ENCODE peak calls at places on chromosomes 4 and X, in seven cellular contexts. A is fibroblast of lung, K is brain microvascular endothelial cell, L is pancreas, W is thoracic aorta, F is BE2C, T is hepatocyte. I is an unnamed sample.

GRCh38 chrX:7132335-7133035 is 15.0 kb upstream of the STS start:
- DNase-seq in A (peak; percentile 65), K (peak; percentile 86), L (peak; percentile 61), W (no peak), F (peak; percentile 10), T (peak; percentile 79), I (peak; percentile 27)

GRCh38 chr4:127856485-127857447 is 23.9 kb upstream of the PLK4 start:
- DNase-seq in A (peak; percentile 92), K (peak; percentile 78), L (no peak), W (no peak), F (no peak), T (peak; percentile 20), I (no peak)

GRCh38 chr4:139666735-139667266 is 1.2 kb downstream of the MGST2 start:
- DNase-seq in A (peak; percentile 70), K (peak; percentile 76), L (peak; percentile 65), W (no peak), F (no peak), T (peak; percentile 77), I (peak; percentile 37)

GRCh38 chr4:146513548-146513947 is 8.2 kb downstream of the SLC10A7 start:
- DNase-seq in A (no peak), K (no peak), L (no peak), W (no peak), F (no peak), T (no peak), I (no peak)

GRCh38 chrX:107579956-107580355 is 48.4 kb upstream of the PRPS1 start:
- DNase-seq in A (peak; percentile 70), K (peak; percentile 25), L (no peak), W (no peak), F (no peak), T (no peak), I (no peak)

GRCh38 chr4:536351-536972 is 37.5 kb downstream of the PIGG start:
- DNase-seq in A (no peak), K (no peak), L (no peak), W (no peak), F (no peak), T (no peak), I (no peak)

GRCh38 chr4:169741569-169741968 is 16.2 kb downstream of the HPF1 start:
- DNase-seq in A (peak; percentile 16), K (no peak), L (no peak), W (no peak), F (no peak), T (no peak), I (no peak)

GRCh38 chr4:86048426-86048825 is 311.4 kb downstream of the MAPK10 start:
- DNase-seq in A (no peak), K (no peak), L (no peak), W (no peak), F (no peak), T (no peak), I (no peak)

GRCh38 chrX:136863826-136864225 is 16.7 kb downstream of the RBMX start:
- DNase-seq in A (no peak), K (no peak), L (no peak), W (no peak), F (no peak), T (no peak), I (no peak)

GRCh38 chrX:78199851-78200250 is 60.4 kb upstream of the TAF9B start:
- DNase-seq in A (no peak), K (peak; percentile 7), L (no peak), W (no peak), F (no peak), T (peak; percentile 16), I (no peak)

GRCh38 chrX:13252726-13253125 is 67.1 kb downstream of the ATXN3L start:
- DNase-seq in A (peak; percentile 2), K (no peak), L (no peak), W (no peak), F (no peak), T (no peak), I (no peak)

GRCh38 chr4:174225247-174226054 is 58.0 kb downstream of the FBXO8 start:
- DNase-seq in A (no peak), K (no peak), L (no peak), W (no peak), F (peak; percentile 61), T (no peak), I (no peak)

GRCh38 chr4:136150046-136150445 is 1382.2 kb downstream of the PCDH18 start:
- DNase-seq in A (no peak), K (no peak), L (no peak), W (no peak), F (no peak), T (no peak), I (no peak)

GRCh38 chr4:38762560-38762959 is 20.2 kb downstream of the TLR10 start:
- DNase-seq in A (no peak), K (no peak), L (no peak), W (no peak), F (no peak), T (no peak), I (no peak)

GRCh38 chrX:74535633-74536141 is 78.7 kb downstream of the RLIM start:
- DNase-seq in A (peak; percentile 61), K (peak; percentile 27), L (peak; percentile 51), W (peak; percentile 28), F (peak; percentile 6), T (peak; percentile 80), I (peak; percentile 46)

GRCh38 chrX:13126785-13127184 is 82.4 kb upstream of the FAM9C start:
- DNase-seq in A (no peak), K (peak; percentile 5), L (no peak), W (no peak), F (no peak), T (peak; percentile 67), I (no peak)

GRCh38 chr4:148445071-148445902 is 3.1 kb upstream of the NR3C2 start:
- DNase-seq in A (no peak), K (no peak), L (peak; percentile 63), W (no peak), F (peak; percentile 31), T (peak; percentile 68), I (peak; percentile 78)

GRCh38 chr4:148442830-148443549 is 776 bp upstream of the NR3C2 start:
- DNase-seq in A (peak; percentile 21), K (no peak), L (no peak), W (no peak), F (peak; percentile 20), T (no peak), I (no peak)

GRCh38 chr4:148445903-148446261 is 3.7 kb upstream of the NR3C2 start:
- DNase-seq in A (no peak), K (no peak), L (no peak), W (no peak), F (no peak), T (no peak), I (no peak)

GRCh38 chr4:148443550-148444295 is 1.5 kb upstream of the NR3C2 start:
- DNase-seq in A (no peak), K (no peak), L (peak; percentile 42), W (no peak), F (peak; percentile 21), T (peak; percentile 45), I (peak; percentile 39)

DNA sequence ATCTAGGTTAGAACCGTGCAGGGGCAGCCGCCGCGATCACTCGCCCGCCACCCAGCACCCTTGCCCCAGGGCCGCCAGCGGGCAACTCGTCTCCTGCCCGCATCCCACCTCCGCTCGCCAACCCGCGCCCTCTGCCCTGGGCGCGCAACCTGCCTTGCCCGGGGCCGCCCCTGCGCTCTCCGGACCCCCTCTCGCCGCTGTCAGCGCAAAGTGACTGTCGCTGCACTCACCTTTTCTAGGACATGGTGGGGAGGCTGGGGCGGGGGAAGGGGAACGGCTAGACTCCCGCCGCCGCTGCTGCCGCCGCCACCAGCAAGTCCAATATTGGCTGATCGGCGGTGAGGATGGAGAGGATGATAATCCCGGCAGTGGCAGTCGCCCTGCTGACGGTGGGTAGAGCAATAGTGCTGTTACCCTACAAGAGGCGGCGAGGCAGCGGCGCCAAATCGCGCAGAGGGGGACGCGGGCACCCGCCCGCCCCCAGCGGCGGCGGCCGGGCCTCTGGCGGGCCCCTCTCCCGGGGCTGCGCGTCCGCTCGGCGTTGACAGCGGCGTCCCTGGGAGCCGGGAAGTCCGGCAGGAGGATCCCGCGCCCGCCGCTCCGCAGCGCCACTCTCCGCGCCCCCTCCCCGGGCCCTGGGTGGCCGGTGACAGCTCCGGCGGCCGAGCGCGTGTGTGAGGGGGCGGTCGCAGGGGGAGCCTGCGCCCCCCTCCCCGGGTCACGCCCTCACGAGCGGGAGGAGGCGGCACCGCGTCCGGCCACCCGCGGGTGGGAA is 2.3 kb upstream of the NR3C2 start:
- DNase-seq in A (no peak), K (no peak), L (peak; percentile 35), W (no peak), F (peak; percentile 40), T (peak; percentile 48), I (peak; percentile 66)
- TF ChIP-seq CTCF in A (no peak), K (no peak), L (no peak), W (no peak), F (no peak), T (no peak), I (no peak)

GRCh38 chrX:124476562-124476961 is 130.2 kb downstream of the SH2D1A start:
- DNase-seq in A (no peak), K (no peak), L (no peak), W (no peak), F (no peak), T (no peak), I (no peak)
- TF ChIP-seq CTCF in A (no peak), K (no peak), L (no peak), W (no peak), F (no peak), T (no peak), I (no peak)

GRCh38 chr4:137677851-137678250 is 145.6 kb upstream of the PCDH18 start:
- DNase-seq in A (peak; percentile 78), K (no peak), L (no peak), W (no peak), F (no peak), T (no peak), I (no peak)
- TF ChIP-seq CTCF in A (no peak), K (no peak), L (no peak), W (no peak), F (no peak), T (no peak), I (no peak)

GRCh38 chr4:163048447-163048846 is 118.2 kb downstream of the NAF1 start:
- DNase-seq in A (peak; percentile 3), K (peak; percentile 42), L (peak; percentile 5), W (no peak), F (peak; percentile 38), T (peak; percentile 47), I (peak; percentile 15)
- TF ChIP-seq CTCF in A (peak; percentile 36), K (peak; percentile 67), L (peak; percentile 13), W (no peak), F (peak; percentile 59), T (peak; percentile 46), I (peak; percentile 49)

I was measured in nephron progenitor cell.